ENCODE peak calls at places on chromosome 19, in six cellular contexts. One of them, this sample, is unnamed.
A peak's percentile ranks its signal among the peaks of the same experiment; 100 is the strongest.

GRCh38 chr19:16897572-16898056 is 8.8 kb downstream of the F2RL3 start:
- DNase-seq in lung: no peak
- DNase-seq in HCT116: no peak
- DNase-seq in left ventricle myocardium inferior: no peak
- DNase-seq in CD8-positive, alpha-beta memory T cell: no peak
- DNase-seq in tibial nerve: no peak
- DNase-seq in this sample: no peak

GRCh38 chr19:5563008-5563431 is 4.7 kb downstream of the TINCR start:
- DNase-seq in lung: no peak
- DNase-seq in HCT116: no peak
- DNase-seq in left ventricle myocardium inferior: no peak
- DNase-seq in CD8-positive, alpha-beta memory T cell: no peak
- DNase-seq in tibial nerve: no peak
- DNase-seq in this sample: no peak

GRCh38 chr19:28509079-28509895 is 703.7 kb downstream of the UQCRFS1 start:
- DNase-seq in lung: peak; percentile 15
- DNase-seq in HCT116: no peak
- DNase-seq in left ventricle myocardium inferior: no peak
- DNase-seq in CD8-positive, alpha-beta memory T cell: no peak
- DNase-seq in tibial nerve: no peak
- DNase-seq in this sample: no peak

GRCh38 chr19:16070366-16070990 is 5.8 kb upstream of the TPM4 start:
- DNase-seq in lung: peak; percentile 88
- DNase-seq in HCT116: peak; percentile 86
- DNase-seq in left ventricle myocardium inferior: peak; percentile 46
- DNase-seq in CD8-positive, alpha-beta memory T cell: peak; percentile 82
- DNase-seq in tibial nerve: no peak
- DNase-seq in this sample: peak; percentile 74

GRCh38 chr19:47319923-47320871 is 10.5 kb downstream of the C5AR1 start:
- DNase-seq in lung: no peak
- DNase-seq in HCT116: no peak
- DNase-seq in left ventricle myocardium inferior: no peak
- DNase-seq in CD8-positive, alpha-beta memory T cell: no peak
- DNase-seq in tibial nerve: no peak
- DNase-seq in this sample: no peak

GRCh38 chr19:45881082-45881908 is 4.6 kb downstream of the IRF2BP1 start:
- DNase-seq in lung: no peak
- DNase-seq in HCT116: no peak
- DNase-seq in left ventricle myocardium inferior: no peak
- DNase-seq in CD8-positive, alpha-beta memory T cell: no peak
- DNase-seq in tibial nerve: no peak
- DNase-seq in this sample: peak; percentile 42

GRCh38 chr19:56637976-56638555 is 4.9 kb upstream of the SMIM17 start:
- DNase-seq in lung: peak; percentile 43
- DNase-seq in HCT116: no peak
- DNase-seq in left ventricle myocardium inferior: peak; percentile 72
- DNase-seq in CD8-positive, alpha-beta memory T cell: no peak
- DNase-seq in tibial nerve: peak; percentile 30
- DNase-seq in this sample: peak; percentile 31

GRCh38 chr19:51986309-51987291 is at the start of gene ZNF350:
- DNase-seq in lung: peak; percentile 94
- DNase-seq in HCT116: peak; percentile 90
- DNase-seq in left ventricle myocardium inferior: peak; percentile 90
- DNase-seq in CD8-positive, alpha-beta memory T cell: peak; percentile 88
- DNase-seq in tibial nerve: peak; percentile 97
- DNase-seq in this sample: peak; percentile 91

GRCh38 chr19:47022541-47023447 is 3.2 kb downstream of the NPAS1 start:
- DNase-seq in lung: no peak
- DNase-seq in HCT116: no peak
- DNase-seq in left ventricle myocardium inferior: no peak
- DNase-seq in CD8-positive, alpha-beta memory T cell: no peak
- DNase-seq in tibial nerve: no peak
- DNase-seq in this sample: no peak

GRCh38 chr19:48351341-48351752 is 12.4 kb downstream of the TMEM143 start:
- DNase-seq in lung: peak; percentile 78
- DNase-seq in HCT116: no peak
- DNase-seq in left ventricle myocardium inferior: peak; percentile 67
- DNase-seq in CD8-positive, alpha-beta memory T cell: peak; percentile 67
- DNase-seq in tibial nerve: peak; percentile 57
- DNase-seq in this sample: peak; percentile 81

GRCh38 chr19:56594783-56595547 is at the start of gene ZNF71:
- DNase-seq in lung: peak; percentile 91
- DNase-seq in HCT116: no peak
- DNase-seq in left ventricle myocardium inferior: peak; percentile 92
- DNase-seq in CD8-positive, alpha-beta memory T cell: peak; percentile 79
- DNase-seq in tibial nerve: peak; percentile 69
- DNase-seq in this sample: peak; percentile 91

GRCh38 chr19:35785087-35785627 is 9.8 kb downstream of the ARHGAP33 start:
- DNase-seq in lung: no peak
- DNase-seq in HCT116: no peak
- DNase-seq in left ventricle myocardium inferior: no peak
- DNase-seq in CD8-positive, alpha-beta memory T cell: no peak
- DNase-seq in tibial nerve: no peak
- DNase-seq in this sample: no peak

GRCh38 chr19:19261350-19262189 is 11.5 kb downstream of the TM6SF2 start:
- DNase-seq in lung: no peak
- DNase-seq in HCT116: no peak
- DNase-seq in left ventricle myocardium inferior: no peak
- DNase-seq in CD8-positive, alpha-beta memory T cell: no peak
- DNase-seq in tibial nerve: no peak
- DNase-seq in this sample: no peak

GRCh38 chr19:47097396-47098217 is 16.0 kb downstream of the ZC3H4 start:
- DNase-seq in lung: peak; percentile 29
- DNase-seq in HCT116: no peak
- DNase-seq in left ventricle myocardium inferior: peak; percentile 50
- DNase-seq in CD8-positive, alpha-beta memory T cell: no peak
- DNase-seq in tibial nerve: peak; percentile 30
- DNase-seq in this sample: no peak

GRCh38 chr19:33819875-33820781 is 23.5 kb downstream of the KCTD15 start:
- DNase-seq in lung: peak; percentile 87
- DNase-seq in HCT116: no peak
- DNase-seq in left ventricle myocardium inferior: peak; percentile 84
- DNase-seq in CD8-positive, alpha-beta memory T cell: peak; percentile 44
- DNase-seq in tibial nerve: peak; percentile 54
- DNase-seq in this sample: peak; percentile 75

GRCh38 chr19:55585658-55586339 is 5.2 kb upstream of the ZNF579 start:
- DNase-seq in lung: peak; percentile 87
- DNase-seq in HCT116: no peak
- DNase-seq in left ventricle myocardium inferior: peak; percentile 80
- DNase-seq in CD8-positive, alpha-beta memory T cell: peak; percentile 40
- DNase-seq in tibial nerve: no peak
- DNase-seq in this sample: peak; percentile 82
- H3K27ac ChIP-seq in lung: peak overlapping the region; percentile 7
- H3K27ac ChIP-seq in HCT116: no peak overlapping the region
- H3K27ac ChIP-seq in left ventricle myocardium inferior: peak overlapping the region; percentile 83
- H3K27ac ChIP-seq in CD8-positive, alpha-beta memory T cell: no peak overlapping the region
- H3K27ac ChIP-seq in tibial nerve: peak overlapping the region; percentile 84
- H3K27ac ChIP-seq in this sample: peak overlapping the region; percentile 82

GRCh38 chr19:1088419-1089066 is 6.6 kb downstream of the POLR2E start:
- DNase-seq in lung: no peak
- DNase-seq in HCT116: no peak
- DNase-seq in left ventricle myocardium inferior: no peak
- DNase-seq in CD8-positive, alpha-beta memory T cell: no peak
- DNase-seq in tibial nerve: no peak
- DNase-seq in this sample: no peak
- H3K27ac ChIP-seq in lung: no peak overlapping the region
- H3K27ac ChIP-seq in HCT116: peak overlapping the region; percentile 10
- H3K27ac ChIP-seq in left ventricle myocardium inferior: peak overlapping the region; percentile 54
- H3K27ac ChIP-seq in CD8-positive, alpha-beta memory T cell: peak overlapping the region; percentile 24
- H3K27ac ChIP-seq in tibial nerve: peak overlapping the region; percentile 88
- H3K27ac ChIP-seq in this sample: no peak overlapping the region

GRCh38 chr19:4553092-4553695 is 6.3 kb downstream of the SEMA6B start:
- DNase-seq in lung: no peak
- DNase-seq in HCT116: no peak
- DNase-seq in left ventricle myocardium inferior: no peak
- DNase-seq in CD8-positive, alpha-beta memory T cell: no peak
- DNase-seq in tibial nerve: no peak
- DNase-seq in this sample: no peak
- H3K27ac ChIP-seq in lung: no peak overlapping the region
- H3K27ac ChIP-seq in HCT116: no peak overlapping the region
- H3K27ac ChIP-seq in left ventricle myocardium inferior: no peak overlapping the region
- H3K27ac ChIP-seq in CD8-positive, alpha-beta memory T cell: no peak overlapping the region
- H3K27ac ChIP-seq in tibial nerve: no peak overlapping the region
- H3K27ac ChIP-seq in this sample: no peak overlapping the region

GRCh38 chr19:13012390-13012689 is 17.1 kb downstream of the NFIX start:
- DNase-seq in lung: no peak
- DNase-seq in HCT116: no peak
- DNase-seq in left ventricle myocardium inferior: no peak
- DNase-seq in CD8-positive, alpha-beta memory T cell: no peak
- DNase-seq in tibial nerve: no peak
- DNase-seq in this sample: no peak

GRCh38 chr19:13011653-13012389 is 16.5 kb downstream of the NFIX start:
- DNase-seq in lung: no peak
- DNase-seq in HCT116: no peak
- DNase-seq in left ventricle myocardium inferior: no peak
- DNase-seq in CD8-positive, alpha-beta memory T cell: no peak
- DNase-seq in tibial nerve: no peak
- DNase-seq in this sample: no peak

GRCh38 chr19:13008926-13009787 is 13.9 kb downstream of the NFIX start:
- DNase-seq in lung: no peak
- DNase-seq in HCT116: no peak
- DNase-seq in left ventricle myocardium inferior: no peak
- DNase-seq in CD8-positive, alpha-beta memory T cell: no peak
- DNase-seq in tibial nerve: no peak
- DNase-seq in this sample: no peak

GRCh38 chr19:13010992-13011652 is 15.8 kb downstream of the NFIX start:
- DNase-seq in lung: no peak
- DNase-seq in HCT116: no peak
- DNase-seq in left ventricle myocardium inferior: no peak
- DNase-seq in CD8-positive, alpha-beta memory T cell: no peak
- DNase-seq in tibial nerve: no peak
- DNase-seq in this sample: no peak

DNA sequence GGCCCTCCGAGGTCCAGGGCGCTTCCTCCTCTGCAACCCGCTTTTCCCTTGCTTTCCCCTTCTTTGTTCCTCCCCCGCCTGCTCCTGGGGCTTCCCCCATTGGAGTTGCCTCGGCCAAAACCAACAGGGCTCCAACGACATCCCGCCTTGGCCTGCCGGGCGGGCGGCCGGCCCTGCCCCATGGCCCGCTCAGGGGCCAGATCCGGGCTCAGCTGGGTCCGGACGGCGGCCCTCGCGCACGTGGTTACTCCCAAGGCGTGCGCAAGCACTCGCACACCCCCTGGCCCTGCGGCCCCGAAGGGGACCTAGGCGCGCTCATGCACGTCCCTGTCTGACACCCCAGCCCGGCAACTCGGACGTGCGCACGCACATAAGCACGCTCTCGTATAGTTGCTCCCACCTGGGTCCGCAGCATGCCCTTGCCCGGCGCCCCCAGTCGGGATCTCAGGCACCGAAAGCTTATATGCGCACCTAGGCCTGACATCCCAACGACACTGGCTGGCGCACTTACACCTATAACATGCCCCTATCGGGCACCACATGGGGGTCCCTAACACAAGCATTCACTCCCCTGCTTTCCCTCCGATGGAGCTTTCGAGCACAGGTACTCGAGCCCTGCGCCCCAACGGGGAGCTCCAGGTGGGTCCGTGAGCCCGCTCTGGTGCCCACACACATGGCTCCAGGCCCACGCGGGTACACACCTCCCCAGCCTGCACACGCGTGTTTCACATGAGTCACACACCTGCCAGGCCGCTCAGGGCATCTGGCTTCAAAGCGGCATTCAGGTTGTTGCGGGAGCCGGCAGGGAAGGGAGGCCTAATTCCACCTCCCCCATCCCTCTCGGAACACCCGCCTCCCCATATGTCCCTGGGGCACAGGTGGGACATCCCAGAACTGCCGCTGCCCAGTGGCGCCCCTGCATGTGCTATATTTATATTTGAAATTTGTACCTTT is 15.0 kb downstream of the NFIX start:
- DNase-seq in lung: no peak
- DNase-seq in HCT116: no peak
- DNase-seq in left ventricle myocardium inferior: peak; percentile 68
- DNase-seq in CD8-positive, alpha-beta memory T cell: no peak
- DNase-seq in tibial nerve: peak; percentile 53
- DNase-seq in this sample: no peak
- H3K27ac ChIP-seq in lung: no peak overlapping the region
- H3K27ac ChIP-seq in HCT116: no peak overlapping the region
- H3K27ac ChIP-seq in left ventricle myocardium inferior: peak overlapping the region; percentile 94
- H3K27ac ChIP-seq in CD8-positive, alpha-beta memory T cell: no peak overlapping the region
- H3K27ac ChIP-seq in tibial nerve: peak overlapping the region; percentile 39
- H3K27ac ChIP-seq in this sample: no peak overlapping the region

DNA sequence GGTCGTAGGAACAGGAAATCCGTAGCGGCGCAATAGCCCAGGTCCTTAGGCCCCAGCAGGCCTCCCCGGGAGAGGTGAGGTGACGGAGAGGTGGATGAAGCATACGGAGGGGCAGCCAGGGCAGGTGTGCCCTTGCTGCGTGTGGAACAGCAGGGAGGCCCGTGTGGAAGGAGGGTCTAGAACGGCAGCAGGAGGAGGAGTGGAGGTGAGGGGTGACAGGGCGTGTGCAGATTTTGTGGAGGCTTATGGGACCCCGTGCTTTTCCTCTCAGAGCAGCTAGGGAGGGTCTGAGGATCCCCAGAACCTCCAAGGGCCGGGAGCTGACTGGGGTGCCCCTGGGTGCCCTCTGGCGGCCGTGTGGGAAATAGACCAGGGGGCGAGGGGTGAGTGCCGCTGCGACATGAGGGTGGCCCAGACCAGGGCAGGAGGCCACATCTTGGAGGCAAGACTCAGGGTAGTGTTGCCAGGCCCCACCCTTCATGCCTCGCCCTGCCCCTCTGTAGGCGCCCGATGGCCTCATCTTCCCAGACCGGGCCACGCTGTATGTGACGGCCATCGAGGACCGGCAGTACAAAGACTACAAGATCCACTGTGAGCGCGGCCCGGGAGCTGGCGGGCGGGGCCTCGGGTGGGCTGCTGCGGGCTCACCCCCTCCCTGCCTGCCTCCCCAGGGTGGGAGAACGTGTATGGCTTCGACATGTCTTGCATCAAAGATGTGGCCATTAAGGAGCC is 5.0 kb upstream of the ADM5 start:
- DNase-seq in lung: no peak
- DNase-seq in HCT116: no peak
- DNase-seq in left ventricle myocardium inferior: no peak
- DNase-seq in CD8-positive, alpha-beta memory T cell: no peak
- DNase-seq in tibial nerve: no peak
- DNase-seq in this sample: no peak
- H3K27ac ChIP-seq in lung: no peak overlapping the region
- H3K27ac ChIP-seq in HCT116: no peak overlapping the region
- H3K27ac ChIP-seq in left ventricle myocardium inferior: peak overlapping the region; percentile 12
- H3K27ac ChIP-seq in CD8-positive, alpha-beta memory T cell: no peak overlapping the region
- H3K27ac ChIP-seq in tibial nerve: no peak overlapping the region
- H3K27ac ChIP-seq in this sample: no peak overlapping the region

DNA sequence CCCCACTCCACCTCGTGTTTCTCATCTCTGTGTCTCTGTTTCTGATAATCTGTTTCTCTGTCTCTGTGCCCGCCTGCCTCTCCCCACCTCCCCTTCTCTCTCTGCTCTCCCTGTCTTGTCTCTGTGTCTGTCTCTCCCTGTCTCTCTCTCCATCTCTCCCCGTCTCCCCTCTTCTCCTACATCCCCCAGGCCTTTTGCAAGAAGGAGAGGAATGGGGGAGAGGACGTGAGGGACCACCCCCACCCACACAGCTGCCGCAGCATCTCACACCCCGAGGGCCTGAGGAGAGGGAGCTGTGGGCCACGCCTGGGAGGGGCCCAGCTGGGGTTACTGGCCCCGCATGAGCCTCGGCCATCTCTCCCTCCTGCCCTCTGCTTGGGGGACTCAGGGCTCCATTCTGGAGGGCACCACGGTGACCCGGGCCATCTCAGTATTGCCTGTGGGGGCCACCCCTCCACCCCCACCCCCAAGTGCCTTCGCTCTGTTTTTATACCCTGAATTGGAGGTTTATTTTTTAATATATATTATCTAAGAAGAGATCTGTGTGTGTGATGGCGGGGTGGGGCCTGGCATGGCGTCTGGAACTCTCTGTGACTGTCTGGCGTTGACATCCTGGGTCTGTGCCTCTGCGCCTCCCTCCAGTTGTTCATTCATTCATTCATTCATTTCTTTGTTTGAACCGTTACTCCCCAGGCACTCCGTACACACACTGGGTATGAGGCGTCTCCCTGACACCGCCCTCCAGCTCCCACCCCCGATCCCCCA is 21.2 kb downstream of the ERFL start:
- DNase-seq in lung: no peak
- DNase-seq in HCT116: no peak
- DNase-seq in left ventricle myocardium inferior: no peak
- DNase-seq in CD8-positive, alpha-beta memory T cell: no peak
- DNase-seq in tibial nerve: no peak
- DNase-seq in this sample: no peak
- H3K27ac ChIP-seq in lung: no peak overlapping the region
- H3K27ac ChIP-seq in HCT116: no peak overlapping the region
- H3K27ac ChIP-seq in left ventricle myocardium inferior: no peak overlapping the region
- H3K27ac ChIP-seq in CD8-positive, alpha-beta memory T cell: no peak overlapping the region
- H3K27ac ChIP-seq in tibial nerve: no peak overlapping the region
- H3K27ac ChIP-seq in this sample: no peak overlapping the region